ENCODE peak calls at places on chromosome 12, in four cellular contexts. I is effector CD4-positive, alpha-beta T cell; U is HTR-8/SVneo; J is upper lobe of left lung. Z is an unnamed sample.

GRCh38 chr12:46701356-46701755 is 124.4 kb downstream of the SLC38A4 start:
- DNase-seq in I (no peak), U (no peak), J (no peak), Z (no peak)

GRCh38 chr12:56900583-56900982 is 33.6 kb downstream of the SDR9C7 start:
- DNase-seq in I (no peak), U (no peak), J (peak), Z (no peak)

GRCh38 chr12:42958271-42958674 is 368.7 kb upstream of the PRICKLE1 start:
- DNase-seq in I (no peak), U (no peak), J (no peak), Z (no peak)

GRCh38 chr12:50256761-50257160 is 26.6 kb downstream of the LIMA1 start:
- DNase-seq in I (no peak), U (no peak), J (no peak), Z (no peak)

GRCh38 chr12:122964439-122965257 is 1.6 kb downstream of the ABCB9 start:
- DNase-seq in I (no peak), U (no peak), J (no peak), Z (no peak)

GRCh38 chr12:131795688-131796410 is 32.3 kb upstream of the MMP17 start:
- DNase-seq in I (no peak), U (no peak), J (no peak), Z (no peak)

GRCh38 chr12:79566452-79566851 is 124.3 kb downstream of the PAWR start:
- DNase-seq in I (no peak), U (no peak), J (no peak), Z (no peak)

GRCh38 chr12:96044017-96044985 is 8.9 kb upstream of the LTA4H start:
- DNase-seq in I (no peak), U (peak), J (no peak), Z (no peak)

GRCh38 chr12:46808955-46809697 is 16.7 kb downstream of the SLC38A4 start:
- DNase-seq in I (no peak), U (no peak), J (no peak), Z (no peak)

GRCh38 chr12:55965941-55966407 is at the start of gene PMEL:
- DNase-seq in I (no peak), U (peak), J (no peak), Z (no peak)

GRCh38 chr12:10641735-10642500 is 28.5 kb upstream of the MAGOHB start:
- DNase-seq in I (no peak), U (peak), J (no peak), Z (peak)

GRCh38 chr12:120199595-120200306 is 1.2 kb downstream of the RPLP0 start:
- DNase-seq in I (no peak), U (peak), J (no peak), Z (no peak)

GRCh38 chr12:25877446-25877845 is 81.0 kb upstream of the RASSF8 start:
- DNase-seq in I (no peak), U (no peak), J (no peak), Z (no peak)

GRCh38 chr12:118328486-118329340 is 44.0 kb downstream of the TAOK3 start:
- DNase-seq in I (no peak), U (no peak), J (no peak), Z (no peak)

GRCh38 chr12:1443421-1444141 is 150.8 kb downstream of the FBXL14 start:
- DNase-seq in I (no peak), U (no peak), J (no peak), Z (no peak)

GRCh38 chr12:68038650-68039049 is 49.4 kb downstream of the IFNG-AS1 start:
- DNase-seq in I (no peak), U (no peak), J (no peak), Z (no peak)

GRCh38 chr12:104733717-104734175 is 224.3 kb downstream of the SLC41A2 start:
- DNase-seq in I (no peak), U (peak), J (peak), Z (no peak)

GRCh38 chr12:54197037-54197909 is 8.5 kb upstream of the SMUG1 start:
- DNase-seq in I (no peak), U (peak), J (no peak), Z (no peak)

GRCh38 chr12:65524666-65525065 is 246.2 kb downstream of the MSRB3 start:
- DNase-seq in I (no peak), U (peak), J (no peak), Z (no peak)

GRCh38 chr12:67477682-67478265 is 170.8 kb upstream of the DYRK2 start:
- DNase-seq in I (no peak), U (no peak), J (no peak), Z (no peak)

GRCh38 chr12:25041006-25041741 is 92.3 kb upstream of the BCAT1 start:
- DNase-seq in I (no peak), U (no peak), J (no peak), Z (no peak)

GRCh38 chr12:108828774-108829173 is 28.6 kb downstream of the SSH1 start:
- DNase-seq in I (no peak), U (no peak), J (no peak), Z (no peak)

GRCh38 chr12:89349814-89350213 is 2.5 kb downstream of the DUSP6 start:
- DNase-seq in I (no peak), U (no peak), J (no peak), Z (peak)

GRCh38 chr12:67916266-67916970 is 72.8 kb upstream of the IFNG-AS1 start:
- DNase-seq in I (no peak), U (no peak), J (no peak), Z (no peak)

GRCh38 chr12:46442239-46442638 is 69.7 kb upstream of the SLC38A2 start:
- DNase-seq in I (no peak), U (no peak), J (no peak), Z (no peak)

GRCh38 chr12:45774508-45775162 is 45.1 kb downstream of the ARID2 start:
- DNase-seq in I (no peak), U (no peak), J (no peak), Z (no peak)

GRCh38 chr12:50988051-50988450 is 35.7 kb downstream of the HIGD1C start:
- DNase-seq in I (no peak), U (no peak), J (no peak), Z (no peak)

GRCh38 chr12:2976581-2976996 is 17.4 kb downstream of the TEAD4 start:
- DNase-seq in I (no peak), U (no peak), J (no peak), Z (no peak)

GRCh38 chr12:78192979-78193378 is 362.3 kb downstream of the NAV3 start:
- DNase-seq in I (no peak), U (no peak), J (no peak), Z (no peak)

GRCh38 chr12:122942609-122943008 is 23.7 kb downstream of the ABCB9 start:
- DNase-seq in I (no peak), U (no peak), J (no peak), Z (no peak)

GRCh38 chr12:16350682-16351081 is 3.2 kb downstream of the MGST1 start:
- DNase-seq in I (no peak), U (no peak), J (no peak), Z (no peak)

GRCh38 chr12:106227641-106228319 is 20.0 kb downstream of the CKAP4 start:
- DNase-seq in I (peak), U (no peak), J (peak), Z (peak)

GRCh38 chr12:31431721-31432120 is 105.8 kb upstream of the SINHCAF start:
- DNase-seq in I (no peak), U (no peak), J (no peak), Z (no peak)

GRCh38 chr12:69492739-69493138 is 22.6 kb downstream of the FRS2 start:
- DNase-seq in I (no peak), U (no peak), J (no peak), Z (no peak)

GRCh38 chr12:131087991-131088700 is 134.4 kb downstream of the ADGRD1 start:
- DNase-seq in I (peak), U (no peak), J (peak), Z (no peak)

GRCh38 chr12:110600254-110600653 is 13.7 kb upstream of the TCTN1 start:
- DNase-seq in I (no peak), U (no peak), J (no peak), Z (no peak)

GRCh38 chr12:100827901-100828520 is 33.4 kb downstream of the ANO4 start:
- DNase-seq in I (no peak), U (no peak), J (no peak), Z (no peak)

GRCh38 chr12:46664771-46665287 is 161.0 kb downstream of the SLC38A4 start:
- DNase-seq in I (no peak), U (peak), J (no peak), Z (no peak)

GRCh38 chr12:91380651-91381050 is 198.0 kb upstream of the DCN start:
- DNase-seq in I (no peak), U (no peak), J (no peak), Z (no peak)

Z was measured in transverse colon.